ENCODE peak calls at places on chromosomes 2 and 18, in eight cellular contexts. One of them, this sample, is unnamed.

GRCh38 chr2:233436191-233436581 is 81.9 kb downstream of the DGKD start:
- DNase-seq in 8988T: no peak
- DNase-seq in EH: no peak
- DNase-seq in stimulated activated naive B cell treated with anti-CD40 and anti-IgM and Interleukin-4, amounts not matched to agents 10 μg/mL and 1 μg/mL and 100 μg/mL, for 72 hours: no peak
- DNase-seq in NCI-H524: no peak
- DNase-seq in LHCN-M2: no peak
- DNase-seq in GM12865: no peak
- DNase-seq in ureter: no peak
- DNase-seq in this sample: no peak

GRCh38 chr2:171319164-171319810 is 114.5 kb downstream of the METTL8 start:
- DNase-seq in 8988T: no peak
- DNase-seq in EH: peak; percentile 49
- DNase-seq in stimulated activated naive B cell treated with anti-CD40 and anti-IgM and Interleukin-4, amounts not matched to agents 10 μg/mL and 1 μg/mL and 100 μg/mL, for 72 hours: peak; percentile 68
- DNase-seq in NCI-H524: no peak
- DNase-seq in LHCN-M2: no peak
- DNase-seq in GM12865: peak; percentile 95
- DNase-seq in ureter: no peak
- DNase-seq in this sample: peak; percentile 98

GRCh38 chr2:145379934-145380333 is 860.0 kb upstream of the ZEB2 start:
- DNase-seq in 8988T: no peak
- DNase-seq in EH: peak; percentile 37
- DNase-seq in stimulated activated naive B cell treated with anti-CD40 and anti-IgM and Interleukin-4, amounts not matched to agents 10 μg/mL and 1 μg/mL and 100 μg/mL, for 72 hours: no peak
- DNase-seq in NCI-H524: no peak
- DNase-seq in LHCN-M2: peak; percentile 46
- DNase-seq in GM12865: no peak
- DNase-seq in ureter: no peak
- DNase-seq in this sample: no peak

GRCh38 chr18:57466307-57466706 is 31.1 kb downstream of the ONECUT2 start:
- DNase-seq in 8988T: no peak
- DNase-seq in EH: peak; percentile 1
- DNase-seq in stimulated activated naive B cell treated with anti-CD40 and anti-IgM and Interleukin-4, amounts not matched to agents 10 μg/mL and 1 μg/mL and 100 μg/mL, for 72 hours: no peak
- DNase-seq in NCI-H524: no peak
- DNase-seq in LHCN-M2: no peak
- DNase-seq in GM12865: no peak
- DNase-seq in ureter: no peak
- DNase-seq in this sample: no peak

GRCh38 chr18:77736817-77737216 is 487.2 kb downstream of the GALR1 start:
- DNase-seq in 8988T: no peak
- DNase-seq in EH: no peak
- DNase-seq in stimulated activated naive B cell treated with anti-CD40 and anti-IgM and Interleukin-4, amounts not matched to agents 10 μg/mL and 1 μg/mL and 100 μg/mL, for 72 hours: no peak
- DNase-seq in NCI-H524: no peak
- DNase-seq in LHCN-M2: no peak
- DNase-seq in GM12865: no peak
- DNase-seq in ureter: no peak
- DNase-seq in this sample: no peak

GRCh38 chr2:16438571-16439294 is 226.9 kb downstream of the CYRIA start:
- DNase-seq in 8988T: no peak
- DNase-seq in EH: no peak
- DNase-seq in stimulated activated naive B cell treated with anti-CD40 and anti-IgM and Interleukin-4, amounts not matched to agents 10 μg/mL and 1 μg/mL and 100 μg/mL, for 72 hours: no peak
- DNase-seq in NCI-H524: no peak
- DNase-seq in LHCN-M2: no peak
- DNase-seq in GM12865: no peak
- DNase-seq in ureter: no peak
- DNase-seq in this sample: no peak

GRCh38 chr18:56003651-56004050 is 415.7 kb upstream of the TCF4 start:
- DNase-seq in 8988T: no peak
- DNase-seq in EH: no peak
- DNase-seq in stimulated activated naive B cell treated with anti-CD40 and anti-IgM and Interleukin-4, amounts not matched to agents 10 μg/mL and 1 μg/mL and 100 μg/mL, for 72 hours: no peak
- DNase-seq in NCI-H524: no peak
- DNase-seq in LHCN-M2: no peak
- DNase-seq in GM12865: no peak
- DNase-seq in ureter: no peak
- DNase-seq in this sample: no peak

GRCh38 chr18:36025025-36025424 is 42.3 kb downstream of the RPRD1A start:
- DNase-seq in 8988T: no peak
- DNase-seq in EH: peak; percentile 73
- DNase-seq in stimulated activated naive B cell treated with anti-CD40 and anti-IgM and Interleukin-4, amounts not matched to agents 10 μg/mL and 1 μg/mL and 100 μg/mL, for 72 hours: no peak
- DNase-seq in NCI-H524: no peak
- DNase-seq in LHCN-M2: no peak
- DNase-seq in GM12865: no peak
- DNase-seq in ureter: no peak
- DNase-seq in this sample: no peak

GRCh38 chr2:232488721-232489300 is 1.2 kb upstream of the ECEL1 start:
- DNase-seq in 8988T: peak; percentile 13
- DNase-seq in EH: no peak
- DNase-seq in stimulated activated naive B cell treated with anti-CD40 and anti-IgM and Interleukin-4, amounts not matched to agents 10 μg/mL and 1 μg/mL and 100 μg/mL, for 72 hours: no peak
- DNase-seq in NCI-H524: no peak
- DNase-seq in LHCN-M2: no peak
- DNase-seq in GM12865: no peak
- DNase-seq in ureter: no peak
- DNase-seq in this sample: no peak

GRCh38 chr2:221641181-221641871 is 69.2 kb upstream of the EPHA4 start:
- DNase-seq in 8988T: no peak
- DNase-seq in EH: peak; percentile 2
- DNase-seq in stimulated activated naive B cell treated with anti-CD40 and anti-IgM and Interleukin-4, amounts not matched to agents 10 μg/mL and 1 μg/mL and 100 μg/mL, for 72 hours: no peak
- DNase-seq in NCI-H524: no peak
- DNase-seq in LHCN-M2: no peak
- DNase-seq in GM12865: no peak
- DNase-seq in ureter: no peak
- DNase-seq in this sample: no peak

GRCh38 chr2:221077241-221077640 is 494.9 kb downstream of the EPHA4 start:
- DNase-seq in 8988T: no peak
- DNase-seq in EH: no peak
- DNase-seq in stimulated activated naive B cell treated with anti-CD40 and anti-IgM and Interleukin-4, amounts not matched to agents 10 μg/mL and 1 μg/mL and 100 μg/mL, for 72 hours: no peak
- DNase-seq in NCI-H524: no peak
- DNase-seq in LHCN-M2: no peak
- DNase-seq in GM12865: no peak
- DNase-seq in ureter: no peak
- DNase-seq in this sample: no peak

GRCh38 chr2:162037886-162038285 is 36.1 kb downstream of the DPP4 start:
- DNase-seq in 8988T: no peak
- DNase-seq in EH: no peak
- DNase-seq in stimulated activated naive B cell treated with anti-CD40 and anti-IgM and Interleukin-4, amounts not matched to agents 10 μg/mL and 1 μg/mL and 100 μg/mL, for 72 hours: no peak
- DNase-seq in NCI-H524: no peak
- DNase-seq in LHCN-M2: no peak
- DNase-seq in GM12865: no peak
- DNase-seq in ureter: no peak
- DNase-seq in this sample: no peak

GRCh38 chr2:173590278-173590811 is 235.7 kb downstream of the CDCA7 start:
- DNase-seq in 8988T: peak; percentile 28
- DNase-seq in EH: peak; percentile 99
- DNase-seq in stimulated activated naive B cell treated with anti-CD40 and anti-IgM and Interleukin-4, amounts not matched to agents 10 μg/mL and 1 μg/mL and 100 μg/mL, for 72 hours: no peak
- DNase-seq in NCI-H524: peak; percentile 42
- DNase-seq in LHCN-M2: peak; percentile 99
- DNase-seq in GM12865: no peak
- DNase-seq in ureter: no peak
- DNase-seq in this sample: no peak